ENCODE peak calls at places on chromosomes 3 and 15, in six cellular contexts. One of them, this sample, is unnamed. For H3K36me3 and H3K27me3, the result is how much of the 10 kb centered on the place peaks cover.

GRCh38 chr3:78644847-78645246 is 1123.0 kb downstream of the ROBO1 start:
- DNase-seq in tibial artery: no peak
- DNase-seq in psoas muscle: no peak
- DNase-seq in tibial nerve: no peak
- DNase-seq in aorta: no peak
- DNase-seq in adrenal gland: no peak
- DNase-seq in this sample: no peak

GRCh38 chr15:45022871-45023658 is at the start of gene SORD:
- DNase-seq in tibial artery: peak
- DNase-seq in psoas muscle: peak
- DNase-seq in tibial nerve: peak
- DNase-seq in aorta: peak
- DNase-seq in adrenal gland: peak
- DNase-seq in this sample: peak

GRCh38 chr3:44870375-44871061 is 3.9 kb upstream of the TGM4 start:
- DNase-seq in tibial artery: no peak
- DNase-seq in psoas muscle: no peak
- DNase-seq in tibial nerve: no peak
- DNase-seq in aorta: no peak
- DNase-seq in adrenal gland: no peak
- DNase-seq in this sample: no peak

GRCh38 chr15:101013151-101013550 is 94.0 kb downstream of the LRRK1 start:
- DNase-seq in tibial artery: no peak
- DNase-seq in psoas muscle: no peak
- DNase-seq in tibial nerve: no peak
- DNase-seq in aorta: no peak
- DNase-seq in adrenal gland: peak
- DNase-seq in this sample: no peak

GRCh38 chr3:129005526-129006303 is 4.6 kb downstream of the EFCC1 start:
- DNase-seq in tibial artery: no peak
- DNase-seq in psoas muscle: no peak
- DNase-seq in tibial nerve: no peak
- DNase-seq in aorta: no peak
- DNase-seq in adrenal gland: peak
- DNase-seq in this sample: no peak

GRCh38 chr15:51281368-51281967 is 56.9 kb downstream of the CYP19A1 start:
- DNase-seq in tibial artery: peak
- DNase-seq in psoas muscle: peak
- DNase-seq in tibial nerve: no peak
- DNase-seq in aorta: peak
- DNase-seq in adrenal gland: peak
- DNase-seq in this sample: no peak

GRCh38 chr3:67635257-67635656 is 19.2 kb downstream of the SUCLG2 start:
- DNase-seq in tibial artery: no peak
- DNase-seq in psoas muscle: no peak
- DNase-seq in tibial nerve: no peak
- DNase-seq in aorta: no peak
- DNase-seq in adrenal gland: no peak
- DNase-seq in this sample: no peak

GRCh38 chr3:72448375-72448823 is 399.8 kb downstream of the SHQ1 start:
- DNase-seq in tibial artery: no peak
- DNase-seq in psoas muscle: no peak
- DNase-seq in tibial nerve: no peak
- DNase-seq in aorta: no peak
- DNase-seq in adrenal gland: peak
- DNase-seq in this sample: no peak

GRCh38 chr15:43968551-43968950 is 141.7 kb downstream of the WDR76 start:
- DNase-seq in tibial artery: no peak
- DNase-seq in psoas muscle: no peak
- DNase-seq in tibial nerve: no peak
- DNase-seq in aorta: no peak
- DNase-seq in adrenal gland: no peak
- DNase-seq in this sample: no peak

GRCh38 chr3:193620650-193621049 is 27.6 kb downstream of the OPA1 start:
- DNase-seq in tibial artery: no peak
- DNase-seq in psoas muscle: no peak
- DNase-seq in tibial nerve: no peak
- DNase-seq in aorta: no peak
- DNase-seq in adrenal gland: no peak
- DNase-seq in this sample: no peak
- H3K36me3 ChIP-seq in tibial artery: under half
- H3K36me3 ChIP-seq in psoas muscle: under half
- H3K36me3 ChIP-seq in tibial nerve: under half
- H3K36me3 ChIP-seq in aorta: under half
- H3K36me3 ChIP-seq in adrenal gland: under half
- H3K36me3 ChIP-seq in this sample: under half

GRCh38 chr3:148697311-148698189 is at the start of gene AGTR1:
- DNase-seq in tibial artery: peak
- DNase-seq in psoas muscle: peak
- DNase-seq in tibial nerve: peak
- DNase-seq in aorta: peak
- DNase-seq in adrenal gland: peak
- DNase-seq in this sample: no peak
- H3K27me3 ChIP-seq in tibial artery: under half
- H3K27me3 ChIP-seq in psoas muscle: under half
- H3K27me3 ChIP-seq in tibial nerve: under half
- H3K27me3 ChIP-seq in aorta: under half
- H3K27me3 ChIP-seq in adrenal gland: under half
- H3K27me3 ChIP-seq in this sample: under half

GRCh38 chr15:28118083-28118482 is 19.0 kb upstream of the OCA2 start:
- DNase-seq in tibial artery: no peak
- DNase-seq in psoas muscle: no peak
- DNase-seq in tibial nerve: no peak
- DNase-seq in aorta: no peak
- DNase-seq in adrenal gland: no peak
- DNase-seq in this sample: no peak
- H3K36me3 ChIP-seq in tibial artery: under half
- H3K36me3 ChIP-seq in psoas muscle: under half
- H3K36me3 ChIP-seq in tibial nerve: under half
- H3K36me3 ChIP-seq in aorta: under half
- H3K36me3 ChIP-seq in adrenal gland: under half
- H3K36me3 ChIP-seq in this sample: half or more

DNA sequence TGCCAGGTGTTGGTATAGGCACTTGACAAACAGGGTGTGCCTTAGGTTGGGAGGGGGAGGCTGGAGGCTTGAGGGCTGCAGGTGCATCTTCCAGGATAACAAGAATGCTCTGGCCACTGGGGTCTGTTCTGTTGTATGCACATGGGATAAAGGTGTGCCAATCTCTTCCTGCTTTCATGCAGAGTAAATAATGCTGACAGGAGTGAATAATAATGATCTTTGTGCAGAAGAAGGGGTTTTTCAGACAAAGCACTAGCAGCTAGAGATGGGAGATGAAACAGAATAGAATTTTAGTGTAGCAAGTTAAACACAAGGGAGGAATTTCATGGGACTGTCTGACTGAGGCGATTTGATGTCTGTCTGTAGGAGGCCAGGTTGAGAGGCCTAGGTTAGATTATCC is 1.9 kb upstream of the ROPN1 start:
- DNase-seq in tibial artery: no peak
- DNase-seq in psoas muscle: no peak
- DNase-seq in tibial nerve: no peak
- DNase-seq in aorta: no peak
- DNase-seq in adrenal gland: no peak
- DNase-seq in this sample: no peak
- H3K27me3 ChIP-seq in tibial artery: under half
- H3K27me3 ChIP-seq in psoas muscle: under half
- H3K27me3 ChIP-seq in tibial nerve: under half
- H3K27me3 ChIP-seq in aorta: under half
- H3K27me3 ChIP-seq in adrenal gland: under half
- H3K27me3 ChIP-seq in this sample: under half

DNA sequence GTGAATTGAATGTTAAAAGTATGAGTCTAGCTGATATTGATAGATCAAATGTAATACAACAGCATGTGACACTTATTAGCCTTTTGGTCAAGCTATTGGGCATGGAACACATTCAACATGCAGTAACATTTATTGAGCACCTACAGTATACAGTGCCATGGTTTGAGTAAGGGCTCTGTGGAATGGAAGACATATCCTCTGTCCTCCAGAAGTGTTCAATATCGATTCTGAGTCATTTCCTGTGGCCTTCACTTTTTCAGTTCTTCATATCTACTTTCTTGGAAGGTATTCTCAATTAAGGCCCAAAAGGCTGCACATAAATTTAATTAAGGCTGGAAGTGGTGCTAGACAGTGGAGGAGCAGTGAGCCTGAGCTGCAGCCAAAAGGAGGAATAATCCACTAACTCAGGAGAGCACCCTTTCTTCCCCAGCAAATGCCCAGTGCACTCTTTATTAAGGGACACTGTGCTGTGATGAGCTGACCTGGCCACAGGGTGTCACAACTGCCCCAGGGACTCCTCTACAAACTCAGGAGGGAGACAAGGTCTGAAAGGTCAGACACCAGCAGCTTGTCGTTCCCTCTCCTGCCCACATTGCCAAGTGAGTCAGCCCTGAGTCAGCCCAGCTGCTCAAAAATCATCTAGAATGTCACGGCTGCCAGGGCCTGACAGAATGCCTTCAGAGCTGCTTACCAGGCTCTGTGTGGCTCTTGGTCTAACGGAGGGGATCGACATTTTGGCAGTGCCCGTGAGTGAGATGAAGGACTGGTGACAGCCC is 544.8 kb downstream of the AGBL1 start:
- DNase-seq in tibial artery: peak
- DNase-seq in psoas muscle: peak
- DNase-seq in tibial nerve: no peak
- DNase-seq in aorta: peak
- DNase-seq in adrenal gland: peak
- DNase-seq in this sample: no peak
- H3K36me3 ChIP-seq in tibial artery: under half
- H3K36me3 ChIP-seq in psoas muscle: under half
- H3K36me3 ChIP-seq in tibial nerve: under half
- H3K36me3 ChIP-seq in aorta: under half
- H3K36me3 ChIP-seq in adrenal gland: under half
- H3K36me3 ChIP-seq in this sample: under half

GRCh38 chr3:38005076-38006020 is 14.8 kb downstream of the VILL start:
- DNase-seq in tibial artery: no peak
- DNase-seq in psoas muscle: peak
- DNase-seq in tibial nerve: peak
- DNase-seq in aorta: peak
- DNase-seq in adrenal gland: no peak
- DNase-seq in this sample: no peak

GRCh38 chr3:38007754-38008090 is 17.1 kb downstream of the VILL start:
- DNase-seq in tibial artery: no peak
- DNase-seq in psoas muscle: peak
- DNase-seq in tibial nerve: no peak
- DNase-seq in aorta: no peak
- DNase-seq in adrenal gland: no peak
- DNase-seq in this sample: no peak

GRCh38 chr3:38006031-38006430 is 15.4 kb downstream of the VILL start:
- DNase-seq in tibial artery: no peak
- DNase-seq in psoas muscle: peak
- DNase-seq in tibial nerve: no peak
- DNase-seq in aorta: no peak
- DNase-seq in adrenal gland: no peak
- DNase-seq in this sample: no peak

GRCh38 chr3:38008191-38008701 is 17.7 kb downstream of the VILL start:
- DNase-seq in tibial artery: no peak
- DNase-seq in psoas muscle: peak
- DNase-seq in tibial nerve: no peak
- DNase-seq in aorta: no peak
- DNase-seq in adrenal gland: no peak
- DNase-seq in this sample: no peak

DNA sequence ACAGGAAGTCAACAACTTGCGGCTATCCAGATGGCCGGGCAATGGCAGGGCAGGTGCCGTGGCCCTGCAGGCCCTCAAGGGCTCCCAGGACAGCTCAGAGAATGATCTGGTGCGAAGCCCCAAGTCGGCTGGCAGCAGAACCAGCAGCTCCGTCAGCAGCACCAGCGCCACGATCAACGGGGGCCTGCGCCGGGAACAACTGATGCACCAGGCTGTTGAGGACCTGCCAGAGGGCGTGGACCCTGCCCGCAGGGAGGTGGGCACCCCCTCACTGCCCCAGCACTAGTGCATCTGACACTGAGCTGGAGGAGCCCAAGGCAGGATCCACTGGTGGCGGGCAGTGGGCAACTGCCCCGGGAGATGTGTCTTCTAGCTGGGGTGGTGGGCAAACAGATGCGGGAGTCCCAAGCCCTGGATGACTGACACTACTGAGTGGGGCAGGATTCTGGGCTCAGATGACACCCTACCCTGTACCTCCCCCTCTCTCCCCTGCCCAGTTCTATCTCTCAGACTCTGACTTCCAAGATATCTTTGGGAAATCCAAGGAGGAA is 15.9 kb downstream of the VILL start:
- DNase-seq in tibial artery: no peak
- DNase-seq in psoas muscle: peak
- DNase-seq in tibial nerve: no peak
- DNase-seq in aorta: no peak
- DNase-seq in adrenal gland: no peak
- DNase-seq in this sample: no peak
- H3K27me3 ChIP-seq in tibial artery: under half
- H3K27me3 ChIP-seq in psoas muscle: under half
- H3K27me3 ChIP-seq in tibial nerve: under half
- H3K27me3 ChIP-seq in aorta: under half
- H3K27me3 ChIP-seq in adrenal gland: under half
- H3K27me3 ChIP-seq in this sample: under half

GRCh38 chr15:80870893-80871292 is 91.7 kb downstream of the CEMIP start:
- DNase-seq in tibial artery: no peak
- DNase-seq in psoas muscle: no peak
- DNase-seq in tibial nerve: no peak
- DNase-seq in aorta: no peak
- DNase-seq in adrenal gland: no peak
- DNase-seq in this sample: no peak
- H3K36me3 ChIP-seq in tibial artery: under half
- H3K36me3 ChIP-seq in psoas muscle: under half
- H3K36me3 ChIP-seq in tibial nerve: under half
- H3K36me3 ChIP-seq in aorta: under half
- H3K36me3 ChIP-seq in adrenal gland: under half
- H3K36me3 ChIP-seq in this sample: under half